ENCODE peak calls at places on chromosomes 7 and 10, in six cellular contexts. H is transverse colon; P is CD8-positive, alpha-beta T cell; J is sigmoid colon; O is fibroblast of lung; Z is CD4-positive, CD25-positive, alpha-beta regulatory T cell. S is an unnamed sample.

GRCh38 chr7:26626687-26627086 is 237.7 kb downstream of the SKAP2 start:
- DNase-seq in O (no peak), J (no peak), P (no peak), Z (no peak), H (no peak), S (no peak)

GRCh38 chr10:17640331-17640816 is 3.6 kb upstream of the STAM start:
- DNase-seq in Z (no peak), J (no peak), O (no peak), H (no peak), P (no peak), S (no peak)

GRCh38 chr10:58775960-58776574 is 263.4 kb downstream of the BICC1 start:
- DNase-seq in O (peak; percentile 62), J (no peak), H (no peak), Z (no peak), P (no peak), S (no peak)

GRCh38 chr10:6347391-6347951 is 144.7 kb downstream of the PFKFB3 start:
- DNase-seq in J (no peak), H (no peak), O (no peak), P (peak; percentile 45), Z (peak; percentile 48), S (peak; percentile 28)

GRCh38 chr7:1455241-1455939 is 3.9 kb downstream of the MICALL2 start:
- DNase-seq in P (no peak), O (no peak), Z (no peak), H (peak; percentile 87), J (no peak), S (no peak)

GRCh38 chr10:80459047-80459865 is 5.1 kb downstream of the TSPAN14 start:
- DNase-seq in H (peak; percentile 86), P (peak; percentile 75), O (peak; percentile 89), J (peak; percentile 80), Z (peak; percentile 40), S (peak; percentile 51)

GRCh38 chr7:50166997-50167961 is 74.2 kb upstream of the ZPBP start:
- DNase-seq in Z (no peak), O (no peak), H (no peak), J (no peak), P (peak; percentile 23), S (no peak)

GRCh38 chr10:69969961-69970360 is 82.7 kb upstream of the MACROH2A2 start:
- DNase-seq in H (no peak), J (no peak), P (no peak), O (no peak), Z (no peak), S (no peak)

GRCh38 chr10:50506861-50507573 is 116.7 kb downstream of the SGMS1 start:
- DNase-seq in P (no peak), Z (no peak), O (no peak), J (no peak), H (no peak), S (peak; percentile 81)

GRCh38 chr7:117036034-117036669 is 82.9 kb downstream of the ST7 start:
- DNase-seq in Z (no peak), O (no peak), P (no peak), J (no peak), H (no peak), S (no peak)

GRCh38 chr7:127920787-127921438 is 110.3 kb downstream of the LRRC4 start:
- DNase-seq in Z (no peak), O (peak; percentile 87), J (no peak), H (no peak), P (no peak), S (no peak)

GRCh38 chr7:27157717-27158431 is 1.4 kb upstream of the HOXA7 start:
- DNase-seq in Z (no peak), P (no peak), O (no peak), H (peak; percentile 65), J (peak; percentile 60), S (no peak)

GRCh38 chr10:75400769-75401568 is 595 bp downstream of the ZNF503 start:
- DNase-seq in J (peak; percentile 83), H (peak; percentile 60), P (no peak), O (peak; percentile 75), Z (no peak), S (peak; percentile 45)

GRCh38 chr10:31770307-31770902 is 158.2 kb downstream of the ARHGAP12 start:
- DNase-seq in J (no peak), Z (peak; percentile 38), P (peak; percentile 64), H (peak; percentile 55), O (no peak), S (no peak)

GRCh38 chr7:15753834-15754600 is 67.5 kb upstream of the MEOX2 start:
- DNase-seq in P (no peak), Z (no peak), H (no peak), O (no peak), J (no peak), S (no peak)

GRCh38 chr10:287029-287428 is 151.8 kb downstream of the ZMYND11 start:
- DNase-seq in P (no peak), Z (no peak), H (no peak), O (no peak), J (no peak), S (no peak)

GRCh38 chr7:129640400-129640799 is 28.9 kb downstream of the NRF1 start:
- DNase-seq in O (no peak), J (no peak), H (no peak), Z (no peak), P (no peak), S (no peak)

GRCh38 chr10:44696496-44696895 is 214.6 kb upstream of the TMEM72 start:
- DNase-seq in Z (no peak), O (peak; percentile 45), H (no peak), J (peak; percentile 72), P (no peak), S (no peak)

GRCh38 chr10:58898854-58899573 is 277.4 kb upstream of the PHYHIPL start:
- DNase-seq in O (no peak), H (no peak), J (no peak), Z (no peak), P (no peak), S (no peak)

GRCh38 chr10:24277771-24278518 is 69.0 kb downstream of the KIAA1217 start:
- DNase-seq in Z (no peak), H (no peak), P (no peak), J (no peak), O (no peak), S (no peak)

GRCh38 chr10:59434463-59435326 is 72.3 kb upstream of the FAM13C start:
- DNase-seq in Z (no peak), P (no peak), O (peak; percentile 66), J (no peak), H (no peak), S (no peak)

GRCh38 chr7:130486963-130487324 is 4.9 kb upstream of the MEST start:
- DNase-seq in Z (no peak), J (no peak), O (no peak), P (no peak), H (no peak), S (no peak)

GRCh38 chr10:15259136-15259535 is 90.6 kb upstream of the NMT2 start:
- DNase-seq in P (no peak), J (no peak), H (no peak), O (no peak), Z (no peak), S (no peak)

GRCh38 chr10:77245953-77246352 is 391.7 kb downstream of the KCNMA1 start:
- DNase-seq in Z (no peak), J (no peak), O (peak; percentile 69), P (no peak), H (no peak), S (no peak)

DNA sequence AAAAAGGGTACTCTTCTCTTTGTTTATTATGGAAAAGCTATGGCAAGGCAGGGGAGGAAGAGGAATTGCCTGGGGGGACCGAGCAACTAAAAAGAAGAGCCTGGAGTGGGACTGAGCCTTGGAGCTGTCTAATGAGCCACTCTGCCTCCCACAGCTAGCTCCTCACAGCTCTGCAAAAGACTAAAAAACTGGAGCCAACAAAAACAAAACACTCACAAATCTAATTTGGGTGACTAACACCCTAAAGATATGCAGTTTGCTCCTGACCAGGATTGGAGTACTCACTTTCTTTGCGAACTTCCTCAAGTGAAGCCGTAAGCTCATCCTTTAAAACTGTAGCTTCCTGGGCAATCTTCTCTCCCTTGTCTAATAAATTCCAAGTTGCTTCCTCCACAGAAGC is 89.4 kb downstream of the CTNNA3 start:
- DNase-seq in J (no peak), P (no peak), O (peak; percentile 66), Z (no peak), H (no peak), S (no peak)
- H3K27ac ChIP-seq in J (peak overlapping the region; percentile 70), P (no peak overlapping the region), O (no peak overlapping the region), Z (no peak overlapping the region), H (no peak overlapping the region), S (no peak overlapping the region)

GRCh38 chr10:52248697-52249306 is 65.3 kb upstream of the DKK1 start:
- DNase-seq in J (no peak), Z (no peak), O (no peak), H (no peak), P (no peak), S (no peak)
- H3K27ac ChIP-seq in J (no peak overlapping the region), Z (no peak overlapping the region), O (no peak overlapping the region), H (no peak overlapping the region), P (no peak overlapping the region), S (no peak overlapping the region)

GRCh38 chr10:33109788-33110469 is 151.9 kb upstream of the ITGB1 start:
- DNase-seq in O (no peak), J (no peak), Z (no peak), H (no peak), P (no peak), S (no peak)
- H3K27ac ChIP-seq in O (no peak overlapping the region), J (no peak overlapping the region), Z (peak overlapping the region; percentile 90), H (no peak overlapping the region), P (peak overlapping the region; percentile 9), S (no peak overlapping the region)

DNA sequence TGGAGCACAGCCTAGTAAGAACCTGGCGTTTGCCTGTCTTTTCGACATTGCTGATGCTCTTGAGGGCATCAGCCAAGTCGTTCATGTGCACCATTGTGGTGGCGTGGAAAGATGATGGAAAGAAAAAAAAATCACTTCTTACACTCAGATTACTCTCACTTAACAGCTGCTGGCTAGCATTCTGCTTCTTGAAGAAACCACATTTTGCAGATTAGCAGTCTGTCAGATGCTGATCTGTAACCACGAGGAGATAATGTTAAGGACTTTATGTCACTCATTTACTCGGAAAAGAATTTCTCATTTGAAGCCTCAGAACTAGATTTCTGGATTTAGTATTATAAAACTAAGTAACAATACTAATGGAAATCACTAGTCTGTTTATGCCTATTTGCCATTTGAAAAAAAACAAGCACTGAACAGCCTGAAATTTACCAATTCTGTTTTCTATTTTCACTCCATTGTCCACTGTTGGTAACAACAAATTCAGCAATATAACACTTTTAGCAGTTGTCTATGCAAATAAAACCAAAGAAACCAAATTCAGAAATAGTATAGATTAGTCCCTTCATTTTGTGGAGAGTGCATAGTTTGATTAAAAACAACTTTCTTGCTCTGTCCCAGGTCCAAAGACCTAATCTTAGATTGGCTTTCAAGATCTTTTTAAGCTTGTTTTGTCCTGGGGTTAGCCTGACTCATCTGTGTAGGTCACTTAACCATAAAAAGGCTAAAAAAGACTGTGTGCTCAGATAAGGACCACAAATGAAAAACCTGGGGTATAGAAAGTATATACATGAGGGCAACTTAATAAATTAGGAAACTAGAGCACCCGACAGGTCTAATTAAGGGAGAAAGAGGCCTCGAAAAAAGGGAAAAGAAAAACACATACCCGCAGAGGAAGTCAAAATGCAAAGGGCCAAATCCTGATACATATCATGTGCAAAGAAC is 67.5 kb downstream of the NT5C2 start:
- DNase-seq in Z (no peak), H (no peak), J (no peak), O (no peak), P (no peak), S (no peak)
- H3K27ac ChIP-seq in Z (no peak overlapping the region), H (no peak overlapping the region), J (no peak overlapping the region), O (no peak overlapping the region), P (no peak overlapping the region), S (no peak overlapping the region)

GRCh38 chr7:4726568-4726967 is 44.5 kb downstream of the FOXK1 start:
- DNase-seq in P (no peak), Z (no peak), O (no peak), J (no peak), H (no peak), S (no peak)
- H3K27ac ChIP-seq in P (peak overlapping the region; percentile 94), Z (no peak overlapping the region), O (no peak overlapping the region), J (peak overlapping the region; percentile 93), H (peak overlapping the region; percentile 88), S (no peak overlapping the region)

S was measured in substantia nigra.